ENCODE peak calls at places on chromosomes 12 and 14, in eight cellular contexts. V is testis, I is stomach, E is uterus, J is upper lobe of left lung, U is esophagus squamous epithelium, Z is K562, B is IMR-90. D is an unnamed sample. For H3K36me3, the result is how much of the 10 kb centered on the place peaks cover.

GRCh38 chr14:51395361-51395849 is 155.4 kb downstream of the TMX1 start:
- DNase-seq in B (peak), E (peak), Z (no peak), V (peak), J (peak), U (no peak), I (no peak), D (peak)

GRCh38 chr14:91098591-91098990 is 15.3 kb upstream of the DGLUCY start:
- DNase-seq in E (no peak), V (no peak), J (no peak), U (no peak), B (peak), Z (no peak), I (no peak), D (no peak)

GRCh38 chr12:39872425-39872824 is 233.5 kb downstream of the SLC2A13 start:
- DNase-seq in U (no peak), B (no peak), E (no peak), V (no peak), I (no peak), Z (no peak), J (no peak), D (no peak)

GRCh38 chr12:71870409-71870808 is 30.9 kb downstream of the TBC1D15 start:
- DNase-seq in B (no peak), U (no peak), E (no peak), I (no peak), V (no peak), Z (no peak), J (no peak), D (no peak)

GRCh38 chr12:98644433-98644711 is 216 bp downstream of the IKBIP start:
- DNase-seq in B (no peak), V (no peak), U (no peak), Z (peak), J (no peak), I (peak), E (no peak), D (no peak)

GRCh38 chr12:48937170-48937569 is 11.9 kb upstream of the FKBP11 start:
- DNase-seq in B (no peak), J (no peak), U (no peak), Z (no peak), V (no peak), E (no peak), I (no peak), D (no peak)

GRCh38 chr12:103751600-103751999 is 89.4 kb downstream of the NT5DC3 start:
- DNase-seq in Z (no peak), J (no peak), U (no peak), B (peak), I (no peak), V (no peak), E (no peak), D (no peak)

GRCh38 chr14:106657460-106657859 is 1131.1 kb downstream of the TMEM121 start:
- DNase-seq in E (no peak), I (no peak), J (no peak), B (no peak), U (no peak), V (peak), Z (no peak), D (peak)

GRCh38 chr12:108004368-108004767 is 124.7 kb upstream of the WSCD2 start:
- DNase-seq in I (no peak), U (no peak), V (no peak), E (no peak), J (no peak), B (no peak), Z (peak), D (no peak)

GRCh38 chr12:114995891-114996290 is 311.9 kb upstream of the TBX3 start:
- DNase-seq in E (peak), J (no peak), V (no peak), B (peak), U (no peak), Z (no peak), I (no peak), D (no peak)

GRCh38 chr12:104305349-104305748 is 1.8 kb downstream of the EID3 start:
- DNase-seq in U (no peak), I (no peak), Z (no peak), E (no peak), J (no peak), V (no peak), B (no peak), D (no peak)

GRCh38 chr14:55053500-55053899 is 2.1 kb downstream of the MAPK1IP1L start:
- DNase-seq in J (no peak), E (no peak), I (no peak), U (no peak), V (no peak), B (no peak), Z (no peak), D (no peak)

GRCh38 chr12:100867639-100868393 is 73.2 kb downstream of the ANO4 start:
- DNase-seq in J (no peak), Z (no peak), U (no peak), B (no peak), I (no peak), E (no peak), V (no peak), D (no peak)

GRCh38 chr14:22598099-22598895 is at the start of gene ABHD4:
- DNase-seq in J (peak), I (peak), Z (peak), U (no peak), V (peak), E (peak), B (peak), D (peak)

GRCh38 chr14:76514599-76514998 is 138.7 kb downstream of the ESRRB start:
- DNase-seq in B (peak), Z (peak), U (no peak), V (no peak), J (no peak), E (no peak), I (no peak), D (peak)

GRCh38 chr14:41868396-41868795 is 261.7 kb downstream of the LRFN5 start:
- DNase-seq in E (no peak), J (no peak), Z (no peak), B (peak), I (no peak), U (no peak), V (no peak), D (no peak)

GRCh38 chr12:25052191-25053020 is 103.5 kb upstream of the BCAT1 start:
- DNase-seq in I (no peak), U (no peak), Z (no peak), E (no peak), B (no peak), J (no peak), V (no peak), D (no peak)

GRCh38 chr12:24931666-24932405 is 17.1 kb downstream of the BCAT1 start:
- DNase-seq in B (peak), J (no peak), Z (no peak), I (no peak), E (no peak), V (no peak), U (no peak), D (no peak)

GRCh38 chr12:89690925-89691324 is 17.7 kb downstream of the ATP2B1 start:
- DNase-seq in U (no peak), J (no peak), V (no peak), Z (no peak), I (no peak), E (no peak), B (peak), D (no peak)

GRCh38 chr12:5808956-5809355 is 136.1 kb downstream of the ANO2 start:
- DNase-seq in J (peak), V (no peak), U (no peak), E (no peak), Z (no peak), B (peak), I (no peak), D (no peak)

GRCh38 chr12:29148958-29149690 is at the start of gene FAR2:
- DNase-seq in E (peak), U (no peak), I (peak), Z (peak), B (no peak), V (peak), J (peak), D (peak)

GRCh38 chr14:41404121-41404520 is 202.6 kb upstream of the LRFN5 start:
- DNase-seq in V (no peak), E (no peak), J (no peak), Z (no peak), U (no peak), I (no peak), B (no peak), D (no peak)

GRCh38 chr12:31813305-31813704 is 84.5 kb upstream of the AMN1 start:
- DNase-seq in E (no peak), Z (no peak), V (no peak), J (no peak), I (no peak), B (no peak), U (no peak), D (no peak)

GRCh38 chr14:104295681-104296387 is 157.4 kb downstream of the KIF26A start:
- DNase-seq in V (no peak), Z (no peak), B (no peak), J (peak), E (no peak), I (no peak), U (no peak), D (no peak)

DNA sequence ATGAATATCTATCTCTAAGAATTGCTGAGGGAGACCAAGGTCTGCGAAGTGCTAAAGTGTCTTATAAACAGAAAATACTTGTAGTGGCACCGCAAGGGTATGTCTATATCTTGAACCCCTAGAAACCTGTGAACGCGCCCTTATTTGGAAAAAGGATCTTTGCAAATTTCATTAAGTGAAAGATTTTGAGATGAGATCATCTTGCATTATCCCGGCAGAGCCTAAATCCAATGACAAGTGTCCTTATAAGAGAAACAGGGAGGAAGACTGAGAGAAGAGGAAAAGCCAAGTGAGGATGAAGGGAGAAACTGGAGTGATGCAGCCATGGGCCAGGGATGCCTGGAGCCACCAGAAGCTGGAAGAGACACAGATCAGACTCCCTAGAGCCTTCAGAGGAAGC is 27.7 kb downstream of the RBM19 start:
- DNase-seq in U (no peak), Z (no peak), J (no peak), B (no peak), V (no peak), I (no peak), E (no peak), D (no peak)
- H3K36me3 ChIP-seq in U (under half), Z (half or more), J (under half), B (under half), V (under half), I (half or more), E (under half), D (under half)

GRCh38 chr14:56119221-56119967 is 1.2 kb downstream of the PELI2 start:
- DNase-seq in E (peak), B (peak), J (peak), U (no peak), Z (no peak), V (peak), I (peak), D (peak)
- TF ChIP-seq CTCF in E (no peak), B (no peak), J (no peak), U (no peak), Z (no peak), V (no peak), I (no peak), D (no peak)

GRCh38 chr12:10716277-10716676 is 6.8 kb downstream of the YBX3 start:
- DNase-seq in E (no peak), I (no peak), V (no peak), J (no peak), Z (no peak), U (no peak), B (no peak), D (no peak)

GRCh38 chr12:10719482-10719881 is 3.6 kb downstream of the YBX3 start:
- DNase-seq in B (no peak), U (no peak), J (no peak), I (no peak), V (peak), E (no peak), Z (no peak), D (no peak)

GRCh38 chr12:10717410-10717809 is 5.7 kb downstream of the YBX3 start:
- DNase-seq in J (no peak), I (no peak), V (no peak), E (no peak), Z (no peak), B (peak), U (no peak), D (no peak)

GRCh38 chr12:10716704-10717315 is 6.3 kb downstream of the YBX3 start:
- DNase-seq in J (no peak), E (peak), V (peak), B (peak), I (peak), U (peak), Z (no peak), D (peak)

DNA sequence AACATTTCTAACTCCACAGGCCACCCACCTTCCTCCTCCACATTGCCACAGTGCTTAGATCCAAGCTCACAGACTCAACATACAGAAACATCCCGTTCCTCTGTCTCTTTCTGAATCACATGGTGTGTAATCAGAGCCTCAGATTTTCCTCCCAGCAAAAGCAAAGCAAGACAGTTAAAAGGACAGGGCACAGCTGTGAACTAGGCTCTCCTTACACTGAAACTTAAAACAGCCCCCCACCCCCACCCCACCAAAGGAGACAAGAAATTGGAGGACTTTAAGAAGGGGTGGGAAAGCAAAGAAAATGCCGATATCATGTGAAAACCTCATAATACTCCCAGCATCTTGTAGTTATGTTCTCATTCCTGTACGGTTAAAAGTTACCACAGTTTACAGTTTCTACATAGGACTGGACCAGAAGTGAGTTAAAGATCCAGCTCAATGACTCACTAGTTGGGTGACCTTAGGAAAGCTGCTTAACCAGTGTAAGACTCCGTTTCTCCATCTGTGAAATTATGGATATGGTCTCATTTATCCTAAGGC is 4.8 kb downstream of the YBX3 start:
- DNase-seq in E (no peak), I (no peak), V (peak), B (peak), Z (no peak), U (no peak), J (no peak), D (no peak)
- TF ChIP-seq POLR2A in E (no peak), I (no peak), V (no peak), B (peak), Z (no peak), U (no peak), J (no peak), D (no peak)

GRCh38 chr12:96263449-96263902 is 69.3 kb downstream of the ELK3 start:
- DNase-seq in U (no peak), Z (no peak), B (peak), J (no peak), I (peak), E (no peak), V (no peak), D (peak)

GRCh38 chr12:96261557-96261956 is 67.4 kb downstream of the ELK3 start:
- DNase-seq in B (peak), E (no peak), I (no peak), V (no peak), U (no peak), Z (no peak), J (no peak), D (no peak)

GRCh38 chr12:96265400-96265799 is 71.2 kb downstream of the ELK3 start:
- DNase-seq in Z (no peak), V (no peak), U (no peak), E (no peak), B (no peak), J (no peak), I (no peak), D (no peak)

GRCh38 chr12:96265836-96266235 is 71.7 kb downstream of the ELK3 start:
- DNase-seq in I (no peak), B (no peak), E (no peak), Z (no peak), U (no peak), J (no peak), V (no peak), D (no peak)

DNA sequence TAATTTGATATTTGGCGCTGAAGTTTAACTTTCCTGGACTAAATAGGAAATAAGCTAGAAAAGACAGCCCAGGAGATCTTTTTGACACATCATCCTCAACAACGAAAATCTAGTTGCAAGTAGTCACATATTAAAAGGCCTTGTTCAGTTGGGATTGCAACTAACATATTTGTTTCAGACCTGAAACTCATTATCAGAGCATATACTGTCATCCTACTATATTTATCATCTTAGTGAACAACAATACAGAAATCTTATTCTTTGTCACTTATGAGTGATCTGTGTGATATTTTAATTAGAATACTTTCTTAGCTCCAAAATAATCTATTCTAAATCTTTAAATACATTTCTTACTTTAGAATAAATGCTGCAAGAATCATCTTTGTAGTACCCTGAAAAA is 72.1 kb downstream of the ELK3 start:
- DNase-seq in I (no peak), B (no peak), Z (no peak), V (no peak), J (no peak), U (no peak), E (no peak), D (no peak)
- H3K36me3 ChIP-seq in I (half or more), B (under half), Z (under half), V (under half), J (under half), U (under half), E (under half), D (under half)

DNA sequence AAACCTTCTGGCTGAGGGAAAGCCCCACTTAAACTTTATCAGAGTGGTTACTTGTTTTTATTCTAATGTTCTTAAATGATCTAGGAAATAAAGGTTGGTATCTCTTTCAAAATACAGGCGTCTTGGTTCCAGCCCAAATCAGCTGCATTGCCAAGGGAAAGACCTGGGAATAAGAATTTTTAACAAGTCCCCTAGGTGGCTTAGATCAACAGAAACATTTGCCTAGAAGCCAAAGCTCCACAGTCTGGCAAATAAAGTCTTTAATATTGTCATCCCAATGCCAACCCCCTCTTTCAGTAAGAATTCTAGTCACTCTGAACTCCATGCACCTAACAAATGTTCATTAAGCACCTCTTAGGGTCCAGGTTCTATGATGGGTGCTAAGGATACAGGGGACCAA is 66.8 kb downstream of the ARL6IP4 start:
- DNase-seq in V (no peak), E (no peak), U (no peak), J (no peak), Z (no peak), I (no peak), B (no peak), D (no peak)
- TF ChIP-seq CTCF in V (no peak), E (no peak), U (no peak), J (no peak), Z (no peak), I (no peak), B (no peak), D (no peak)

DNA sequence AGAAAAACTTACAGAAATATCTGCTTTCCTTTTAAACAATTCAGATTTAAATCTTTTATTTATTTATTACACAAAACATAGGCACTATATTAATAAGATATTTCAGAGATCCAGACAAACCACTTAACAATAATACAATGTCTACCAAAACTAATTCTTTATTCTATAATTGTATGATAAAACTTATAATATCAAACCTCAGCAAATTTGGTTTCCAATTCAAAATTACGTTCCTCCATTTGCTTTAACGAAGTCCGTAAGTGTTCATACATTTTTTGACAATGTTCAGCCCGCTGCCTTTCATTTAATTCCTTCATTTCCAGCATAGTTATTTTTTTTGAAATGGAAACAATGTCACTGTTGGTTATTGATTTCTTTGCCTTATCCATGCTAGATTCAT is 48.3 kb downstream of the CEP290 start:
- DNase-seq in I (no peak), J (no peak), V (no peak), U (no peak), B (no peak), E (no peak), Z (no peak), D (no peak)
- TF ChIP-seq POLR2A in I (no peak), J (no peak), V (no peak), U (no peak), B (no peak), E (no peak), Z (no peak), D (no peak)

D was measured in body of pancreas.